ENCODE peak calls at places on chromosomes 2 and 18, in seven cellular contexts. K is mucosa of descending colon; R is psoas muscle; G is esophagus squamous epithelium; E is effector memory CD4-positive, alpha-beta T cell; V is left ventricle myocardium inferior; Y is fibroblast of mammary gland. J is an unnamed sample.

GRCh38 chr2:210421916-210422315 is 54.6 kb downstream of the LANCL1 start:
- DNase-seq in Y (peak), K (no peak), R (no peak), G (no peak), E (no peak), V (no peak), J (no peak)

GRCh38 chr2:184554736-184555135 is 43.6 kb upstream of the ZNF804A start:
- DNase-seq in V (no peak), E (no peak), R (no peak), Y (peak), K (no peak), G (no peak), J (peak)

GRCh38 chr2:174300114-174300513 is 34.6 kb upstream of the SP9 start:
- DNase-seq in V (no peak), R (no peak), E (no peak), G (no peak), K (no peak), Y (peak), J (peak)

GRCh38 chr2:231489990-231490389 is 25.7 kb upstream of the NCL start:
- DNase-seq in G (no peak), K (peak), R (no peak), Y (peak), E (no peak), V (peak), J (no peak)

GRCh38 chr2:45301307-45302010 is 292.2 kb upstream of the SIX2 start:
- DNase-seq in E (no peak), K (peak), Y (no peak), G (no peak), R (no peak), V (no peak), J (no peak)

GRCh38 chr18:69839989-69840388 is 107.7 kb downstream of the CD226 start:
- DNase-seq in G (no peak), R (no peak), Y (no peak), V (no peak), E (no peak), K (no peak), J (no peak)

GRCh38 chr18:33231474-33232317 is 208.8 kb downstream of the CCDC178 start:
- DNase-seq in K (peak), R (peak), G (no peak), V (peak), E (no peak), Y (peak), J (no peak)

GRCh38 chr2:218981390-218982311 is 3.3 kb downstream of the FEV start:
- DNase-seq in G (no peak), V (no peak), Y (no peak), K (peak), E (no peak), R (no peak), J (no peak)

GRCh38 chr2:232490221-232491138 is 2.8 kb upstream of the ECEL1 start:
- DNase-seq in Y (no peak), K (no peak), V (peak), E (no peak), G (no peak), R (no peak), J (no peak)

GRCh38 chr2:110149330-110150220 is 34.0 kb upstream of the MALL start:
- DNase-seq in R (no peak), E (no peak), G (no peak), K (no peak), Y (peak), V (no peak), J (peak)

GRCh38 chr2:66576381-66577330 is 141.7 kb downstream of the MEIS1 start:
- DNase-seq in E (no peak), R (peak), K (no peak), Y (peak), V (no peak), G (no peak), J (no peak)
- H3K4me3 ChIP-seq in E (no peak), R (peak), K (no peak), Y (peak), V (peak), G (peak), J (peak)

GRCh38 chr2:133988316-133988891 is 265.5 kb upstream of the MGAT5 start:
- DNase-seq in K (no peak), Y (no peak), R (no peak), G (no peak), V (no peak), E (no peak), J (no peak)
- H3K4me3 ChIP-seq in K (no peak), Y (no peak), R (no peak), G (no peak), V (no peak), E (no peak), J (no peak)

DNA sequence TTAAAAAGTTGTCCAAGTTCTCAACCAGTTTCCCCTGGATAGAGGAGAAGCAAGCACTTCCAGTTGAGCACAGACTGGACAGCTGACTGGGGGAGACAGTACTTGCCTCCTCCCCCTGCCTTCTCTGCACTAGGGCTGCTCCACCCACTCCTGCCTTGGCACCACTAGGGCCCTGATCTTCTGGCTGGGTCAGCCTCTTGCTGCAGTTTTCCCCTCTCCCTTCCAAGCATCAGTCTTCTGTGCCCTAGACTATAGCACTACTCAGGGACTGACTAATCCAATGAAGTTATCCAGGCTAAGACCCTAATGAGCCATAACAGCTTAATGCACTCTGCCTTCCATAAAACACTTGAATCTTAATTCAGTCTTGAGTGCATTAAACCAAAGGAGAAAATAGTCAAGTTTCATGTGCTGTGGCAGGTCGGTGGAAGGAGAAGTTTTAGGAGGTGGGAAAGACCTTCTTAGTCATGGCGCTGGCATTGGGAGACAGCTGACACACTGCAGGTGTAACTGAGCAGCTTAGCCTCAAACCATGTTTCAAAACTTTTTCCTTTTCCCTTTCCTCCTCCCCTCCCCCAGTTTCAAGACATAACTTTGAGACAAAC is 95.7 kb downstream of the BIN1 start:
- DNase-seq in E (no peak), K (no peak), R (no peak), G (no peak), V (no peak), Y (peak), J (no peak)
- H3K4me3 ChIP-seq in E (no peak), K (no peak), R (no peak), G (no peak), V (no peak), Y (no peak), J (no peak)

GRCh38 chr2:27772804-27773203 is 1.3 kb downstream of the MRPL33 start:
- DNase-seq in V (no peak), Y (no peak), E (no peak), R (no peak), K (no peak), G (no peak), J (no peak)
- H3K4me3 ChIP-seq in V (peak), Y (peak), E (no peak), R (peak), K (no peak), G (no peak), J (peak)

J was measured in AG04449.